ENCODE peak calls at places on chromosomes 1 and 21, in eight cellular contexts. N, K, R, V, A, Z, E and T are unnamed samples. For H3K9me3, the result is how much of the 10 kb centered on the place peaks cover.

GRCh38 chr21:35614412-35614901 is 445.9 kb downstream of the SETD4 start:
- DNase-seq in N (no peak), K (no peak), R (peak), V (no peak), A (peak), Z (no peak), E (no peak), T (no peak)

GRCh38 chr1:6581561-6582305 is 1.9 kb downstream of the ZBTB48 start:
- DNase-seq in N (no peak), K (peak), R (no peak), V (no peak), A (no peak), Z (no peak), E (peak), T (no peak)

GRCh38 chr1:29653034-29653810 is 416.9 kb downstream of the PTPRU start:
- DNase-seq in N (no peak), K (no peak), R (no peak), V (no peak), A (no peak), Z (no peak), E (no peak), T (no peak)

GRCh38 chr1:64282353-64282752 is 78.9 kb downstream of the UBE2U start:
- DNase-seq in N (peak), K (no peak), R (no peak), V (no peak), A (no peak), Z (no peak), E (no peak), T (no peak)

GRCh38 chr1:109258481-109259466 is 9.4 kb downstream of the CELSR2 start:
- DNase-seq in N (no peak), K (no peak), R (no peak), V (no peak), A (no peak), Z (no peak), E (no peak), T (no peak)

GRCh38 chr1:219189021-219189824 is 15.5 kb downstream of the LYPLAL1 start:
- DNase-seq in N (no peak), K (no peak), R (peak), V (no peak), A (no peak), Z (no peak), E (no peak), T (no peak)

GRCh38 chr1:181113061-181113695 is 24.7 kb downstream of the IER5 start:
- DNase-seq in N (no peak), K (no peak), R (peak), V (no peak), A (peak), Z (no peak), E (no peak), T (no peak)

GRCh38 chr21:28018741-28019669 is 973.7 kb downstream of the LTN1 start:
- DNase-seq in N (no peak), K (peak), R (peak), V (no peak), A (no peak), Z (no peak), E (no peak), T (no peak)

GRCh38 chr1:189149547-189150375 is 1327.9 kb downstream of the BRINP3 start:
- DNase-seq in N (no peak), K (no peak), R (no peak), V (no peak), A (no peak), Z (no peak), E (no peak), T (no peak)

GRCh38 chr1:225915538-225915991 is 8.5 kb downstream of the PYCR2 start:
- DNase-seq in N (no peak), K (no peak), R (no peak), V (no peak), A (no peak), Z (no peak), E (no peak), T (no peak)

GRCh38 chr1:38891753-38892152 is 10.4 kb upstream of the GJA9 start:
- DNase-seq in N (no peak), K (no peak), R (peak), V (no peak), A (no peak), Z (no peak), E (no peak), T (no peak)

GRCh38 chr1:222785553-222785952 is 29.3 kb upstream of the DISP1 start:
- DNase-seq in N (no peak), K (no peak), R (no peak), V (no peak), A (no peak), Z (no peak), E (no peak), T (no peak)

GRCh38 chr1:184590163-184590750 is 164.4 kb downstream of the EDEM3 start:
- DNase-seq in N (no peak), K (no peak), R (no peak), V (no peak), A (no peak), Z (no peak), E (peak), T (no peak)

GRCh38 chr1:211258310-211258755 is 833 bp upstream of the RCOR3 start:
- DNase-seq in N (peak), K (peak), R (peak), V (peak), A (no peak), Z (peak), E (peak), T (peak)

GRCh38 chr1:111203681-111204210 is 3.3 kb upstream of the DENND2D start:
- DNase-seq in N (peak), K (peak), R (no peak), V (peak), A (peak), Z (peak), E (peak), T (peak)

GRCh38 chr1:162676087-162676486 is 43.8 kb downstream of the DDR2 start:
- DNase-seq in N (peak), K (no peak), R (peak), V (no peak), A (no peak), Z (no peak), E (no peak), T (no peak)

GRCh38 chr1:112542206-112542973 is 33.6 kb downstream of the WNT2B start:
- DNase-seq in N (no peak), K (no peak), R (no peak), V (no peak), A (no peak), Z (no peak), E (no peak), T (no peak)

GRCh38 chr1:85149805-85150204 is 51.0 kb downstream of the SYDE2 start:
- DNase-seq in N (no peak), K (no peak), R (no peak), V (no peak), A (no peak), Z (no peak), E (no peak), T (no peak)

GRCh38 chr1:215198021-215198420 is 115.5 kb downstream of the KCNK2 start:
- DNase-seq in N (no peak), K (no peak), R (no peak), V (no peak), A (no peak), Z (no peak), E (no peak), T (no peak)

GRCh38 chr1:61851849-61852692 is 109.8 kb downstream of the PATJ start:
- DNase-seq in N (no peak), K (no peak), R (peak), V (no peak), A (peak), Z (peak), E (no peak), T (no peak)

GRCh38 chr1:201259476-201260235 is 23.6 kb upstream of the PKP1 start:
- DNase-seq in N (no peak), K (no peak), R (peak), V (no peak), A (no peak), Z (no peak), E (no peak), T (peak)

GRCh38 chr1:50917796-50918137 is 42.3 kb downstream of the FAF1 start:
- DNase-seq in N (no peak), K (no peak), R (no peak), V (no peak), A (no peak), Z (no peak), E (no peak), T (no peak)

GRCh38 chr1:116015679-116016078 is 39.4 kb downstream of the SLC22A15 start:
- DNase-seq in N (no peak), K (no peak), R (no peak), V (no peak), A (no peak), Z (no peak), E (no peak), T (no peak)

GRCh38 chr1:217403321-217403720 is 227.6 kb downstream of the GPATCH2 start:
- DNase-seq in N (no peak), K (no peak), R (no peak), V (no peak), A (no peak), Z (no peak), E (no peak), T (no peak)

GRCh38 chr1:34163792-34164509 is 1.1 kb downstream of the CSMD2 start:
- DNase-seq in N (no peak), K (no peak), R (no peak), V (no peak), A (no peak), Z (no peak), E (no peak), T (no peak)

GRCh38 chr1:22053018-22053860 is 730 bp downstream of the CDC42 start:
- DNase-seq in N (peak), K (peak), R (peak), V (peak), A (no peak), Z (peak), E (peak), T (no peak)

GRCh38 chr1:83515566-83516169 is 483.3 kb downstream of the TTLL7 start:
- DNase-seq in N (no peak), K (no peak), R (no peak), V (no peak), A (no peak), Z (no peak), E (no peak), T (no peak)

GRCh38 chr1:83516369-83516768 is 482.6 kb downstream of the TTLL7 start:
- DNase-seq in N (no peak), K (no peak), R (no peak), V (no peak), A (no peak), Z (no peak), E (no peak), T (no peak)

GRCh38 chr1:83520797-83521196 is 478.1 kb downstream of the TTLL7 start:
- DNase-seq in N (no peak), K (no peak), R (no peak), V (no peak), A (no peak), Z (no peak), E (no peak), T (no peak)
- H3K9me3 ChIP-seq in N (under half), K (under half), R (under half), V (under half), A (under half), Z (under half), E (under half), T (under half)

DNA sequence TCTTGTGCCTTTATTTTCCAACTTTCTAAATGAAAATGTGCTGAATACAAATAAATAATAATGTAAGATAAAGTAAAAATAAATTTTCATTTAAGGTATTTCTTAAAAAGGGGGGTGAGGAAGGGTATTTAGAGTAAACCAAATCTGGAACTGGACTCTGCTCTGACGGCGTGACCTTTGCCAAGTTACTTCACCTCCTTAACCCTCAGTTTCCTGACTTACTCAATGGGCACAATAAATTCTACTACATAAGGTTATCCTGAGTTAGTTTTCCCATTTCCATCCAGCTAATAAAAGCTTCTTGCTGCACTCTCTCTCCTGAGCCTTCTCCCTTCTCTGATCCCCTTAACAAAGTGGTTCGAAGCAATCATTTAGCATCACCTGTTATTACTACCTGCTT is 93.9 kb downstream of the NID1 start:
- DNase-seq in N (no peak), K (no peak), R (no peak), V (no peak), A (no peak), Z (no peak), E (no peak), T (no peak)
- TF ChIP-seq POLR2A in N (no peak), K (no peak), R (no peak), V (no peak), A (no peak), Z (no peak), E (no peak), T (no peak)

GRCh38 chr1:178155478-178156255 is 61.8 kb downstream of the RASAL2 start:
- DNase-seq in N (no peak), K (no peak), R (no peak), V (no peak), A (no peak), Z (no peak), E (no peak), T (no peak)

GRCh38 chr1:178165196-178165595 is 71.3 kb downstream of the RASAL2 start:
- DNase-seq in N (no peak), K (no peak), R (no peak), V (no peak), A (no peak), Z (no peak), E (no peak), T (no peak)

GRCh38 chr1:178160736-178161475 is 67.0 kb downstream of the RASAL2 start:
- DNase-seq in N (no peak), K (no peak), R (no peak), V (no peak), A (no peak), Z (no peak), E (no peak), T (no peak)

GRCh38 chr1:178166625-178167024 is 72.7 kb downstream of the RASAL2 start:
- DNase-seq in N (no peak), K (no peak), R (no peak), V (no peak), A (no peak), Z (no peak), E (no peak), T (no peak)

DNA sequence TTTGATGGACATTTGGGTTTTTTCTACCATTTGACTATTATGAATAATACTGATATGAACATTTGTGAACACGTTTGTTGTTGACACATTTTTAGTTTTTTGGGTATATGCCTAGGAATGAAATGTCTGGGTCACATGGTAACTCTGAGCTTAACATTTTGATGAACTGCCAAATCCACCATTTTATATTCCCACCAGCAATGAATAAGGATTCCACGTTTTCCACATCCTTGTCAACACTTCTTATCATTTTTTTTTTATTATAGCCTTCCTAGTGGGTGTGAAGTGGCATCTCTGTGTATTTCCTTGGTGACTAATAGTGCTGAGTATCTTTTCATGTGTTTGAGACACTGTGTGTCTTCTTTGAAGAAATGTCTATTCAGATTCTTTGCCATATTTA is 67.6 kb downstream of the RASAL2 start:
- DNase-seq in N (no peak), K (no peak), R (no peak), V (no peak), A (no peak), Z (no peak), E (no peak), T (no peak)
- H3K27ac ChIP-seq in N (no peak), K (no peak), R (no peak), V (no peak), A (no peak), Z (no peak), E (no peak), T (no peak)

GRCh38 chr1:247841796-247842195 is at the start of gene OR11L1:
- DNase-seq in N (no peak), K (no peak), R (no peak), V (no peak), A (no peak), Z (no peak), E (no peak), T (no peak)

GRCh38 chr1:247845011-247845692 is 3.5 kb upstream of the OR11L1 start:
- DNase-seq in N (no peak), K (no peak), R (no peak), V (no peak), A (no peak), Z (no peak), E (no peak), T (no peak)

GRCh38 chr1:247845693-247846017 is 4.0 kb upstream of the OR11L1 start:
- DNase-seq in N (no peak), K (no peak), R (no peak), V (no peak), A (no peak), Z (no peak), E (no peak), T (no peak)

GRCh38 chr1:247843411-247843810 is 1.7 kb upstream of the OR11L1 start:
- DNase-seq in N (no peak), K (no peak), R (no peak), V (no peak), A (no peak), Z (no peak), E (no peak), T (no peak)

DNA sequence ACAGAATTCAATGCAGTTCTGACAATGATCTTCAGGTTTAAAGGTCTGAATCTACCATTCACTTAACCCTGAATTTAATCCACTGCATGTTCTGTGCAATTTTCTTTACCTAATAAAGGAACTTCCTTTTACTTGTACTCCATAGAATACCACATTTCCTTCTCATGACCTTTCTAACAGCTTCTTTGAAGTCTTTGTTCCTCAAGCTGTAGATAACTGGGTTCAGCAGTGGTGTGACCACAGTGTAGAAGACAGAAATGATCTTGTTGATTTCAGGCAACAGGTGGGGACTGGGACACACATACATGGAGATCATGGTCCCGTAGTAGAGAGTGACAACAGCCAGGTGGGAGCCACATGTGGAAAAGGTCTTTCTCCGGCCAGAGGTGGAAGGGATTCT is 877 bp downstream of the OR11L1 start:
- DNase-seq in N (no peak), K (no peak), R (no peak), V (no peak), A (no peak), Z (no peak), E (no peak), T (no peak)
- H3K9me3 ChIP-seq in N (under half), K (under half), R (under half), V (under half), A (under half), Z (under half), E (under half), T (under half)

GRCh38 chr1:23422955-23423354 is 1.6 kb downstream of the TCEA3 start:
- DNase-seq in N (no peak), K (no peak), R (no peak), V (no peak), A (no peak), Z (no peak), E (peak), T (no peak)
- TF ChIP-seq POLR2A in N (no peak), K (no peak), R (no peak), V (no peak), A (no peak), Z (no peak), E (no peak), T (no peak)

DNA sequence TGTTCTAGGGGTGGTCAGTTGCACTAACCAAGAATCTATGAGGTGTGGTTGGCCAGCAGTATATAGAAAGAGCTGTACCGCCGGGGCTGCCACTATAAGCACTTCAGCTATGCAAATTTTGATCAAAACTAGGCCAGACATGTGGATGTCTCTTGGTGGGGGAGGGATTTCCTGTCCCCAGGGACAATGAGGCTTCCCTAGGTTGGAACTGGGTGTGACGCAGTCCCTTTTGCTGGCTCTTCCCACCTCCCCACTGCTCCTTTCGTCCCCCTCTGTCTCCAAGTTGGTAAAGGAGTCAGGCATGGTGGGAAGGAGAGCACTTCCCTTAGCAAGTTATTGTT is 13.6 kb downstream of the SDCCAG8 start:
- DNase-seq in N (no peak), K (no peak), R (no peak), V (no peak), A (no peak), Z (no peak), E (no peak), T (no peak)
- H3K27ac ChIP-seq in N (no peak), K (peak), R (peak), V (peak), A (peak), Z (peak), E (no peak), T (peak)

GRCh38 chr1:91004145-91004544 is 17.7 kb downstream of the ZNF644 start:
- DNase-seq in N (no peak), K (no peak), R (no peak), V (no peak), A (no peak), Z (no peak), E (no peak), T (no peak)

GRCh38 chr1:91006113-91006908 is 15.5 kb downstream of the ZNF644 start:
- DNase-seq in N (no peak), K (no peak), R (no peak), V (no peak), A (no peak), Z (no peak), E (no peak), T (no peak)

GRCh38 chr1:91007092-91007491 is 14.7 kb downstream of the ZNF644 start:
- DNase-seq in N (no peak), K (no peak), R (no peak), V (no peak), A (no peak), Z (no peak), E (no peak), T (no peak)

GRCh38 chr1:91007827-91008226 is 14.0 kb downstream of the ZNF644 start:
- DNase-seq in N (no peak), K (no peak), R (no peak), V (no peak), A (no peak), Z (no peak), E (no peak), T (no peak)

DNA sequence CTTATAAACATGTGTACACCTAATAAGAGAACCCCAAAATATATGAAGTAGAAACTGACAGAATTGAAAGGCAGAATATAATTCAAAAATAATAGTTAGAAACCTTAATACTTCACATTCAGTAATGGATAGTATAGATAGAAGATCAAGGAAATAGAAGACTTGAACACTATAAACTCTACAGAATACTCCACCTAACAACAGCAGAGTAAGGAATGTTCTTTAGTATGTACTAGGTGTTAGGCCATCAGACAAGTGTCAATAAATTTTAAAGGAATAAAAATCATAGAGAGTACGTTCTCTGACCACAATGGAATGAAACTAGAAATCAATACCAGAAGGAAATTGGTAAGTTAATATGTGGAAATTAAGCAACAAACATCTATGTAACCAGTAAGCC is 16.6 kb downstream of the ZNF644 start:
- DNase-seq in N (no peak), K (no peak), R (no peak), V (no peak), A (no peak), Z (no peak), E (no peak), T (no peak)
- H3K9me3 ChIP-seq in N (under half), K (under half), R (under half), V (under half), A (under half), Z (under half), E (under half), T (under half)